ENCODE peak calls at places on chromosomes 13 and 19, in nine cellular contexts. One of them, this sample, is unnamed.
A peak's percentile ranks its signal among the peaks of the same experiment; 100 is the strongest.

GRCh38 chr19:49339364-49340068 is 4.3 kb downstream of the CD37 start:
- DNase-seq in HAP-1: no peak
- DNase-seq in CD8-positive, alpha-beta memory T cell: no peak
- DNase-seq in heart right ventricle: peak; percentile 91
- DNase-seq in heart left ventricle: peak; percentile 90
- DNase-seq in sigmoid colon: peak; percentile 97
- DNase-seq in cardiac muscle cell: peak; percentile 95
- DNase-seq in ascending aorta: peak; percentile 68
- DNase-seq in A673: peak; percentile 97
- DNase-seq in this sample: no peak

GRCh38 chr19:33409035-33409434 is 35.5 kb downstream of the CEBPG start:
- DNase-seq in HAP-1: no peak
- DNase-seq in CD8-positive, alpha-beta memory T cell: no peak
- DNase-seq in heart right ventricle: no peak
- DNase-seq in heart left ventricle: no peak
- DNase-seq in sigmoid colon: peak; percentile 52
- DNase-seq in cardiac muscle cell: no peak
- DNase-seq in ascending aorta: no peak
- DNase-seq in A673: no peak
- DNase-seq in this sample: no peak

GRCh38 chr13:91468301-91468700 is 69.9 kb downstream of the GPC5 start:
- DNase-seq in HAP-1: no peak
- DNase-seq in CD8-positive, alpha-beta memory T cell: no peak
- DNase-seq in heart right ventricle: no peak
- DNase-seq in heart left ventricle: no peak
- DNase-seq in sigmoid colon: no peak
- DNase-seq in cardiac muscle cell: no peak
- DNase-seq in ascending aorta: no peak
- DNase-seq in A673: no peak
- DNase-seq in this sample: no peak

GRCh38 chr19:51690359-51691121 is 2.6 kb upstream of the SPACA6 start:
- DNase-seq in HAP-1: peak; percentile 82
- DNase-seq in CD8-positive, alpha-beta memory T cell: peak; percentile 36
- DNase-seq in heart right ventricle: peak; percentile 75
- DNase-seq in heart left ventricle: peak; percentile 86
- DNase-seq in sigmoid colon: peak; percentile 89
- DNase-seq in cardiac muscle cell: peak; percentile 75
- DNase-seq in ascending aorta: no peak
- DNase-seq in A673: peak; percentile 80
- DNase-seq in this sample: peak; percentile 47

GRCh38 chr19:8461376-8461775 is 16.6 kb downstream of the HNRNPM start:
- DNase-seq in HAP-1: no peak
- DNase-seq in CD8-positive, alpha-beta memory T cell: no peak
- DNase-seq in heart right ventricle: no peak
- DNase-seq in heart left ventricle: no peak
- DNase-seq in sigmoid colon: no peak
- DNase-seq in cardiac muscle cell: no peak
- DNase-seq in ascending aorta: no peak
- DNase-seq in A673: no peak
- DNase-seq in this sample: no peak

GRCh38 chr19:15629003-15629880 is 11.5 kb upstream of the CYP4F3 start:
- DNase-seq in HAP-1: peak; percentile 88
- DNase-seq in CD8-positive, alpha-beta memory T cell: peak; percentile 72
- DNase-seq in heart right ventricle: peak; percentile 75
- DNase-seq in heart left ventricle: peak; percentile 89
- DNase-seq in sigmoid colon: peak; percentile 87
- DNase-seq in cardiac muscle cell: no peak
- DNase-seq in ascending aorta: peak; percentile 12
- DNase-seq in A673: peak; percentile 74
- DNase-seq in this sample: peak; percentile 80

GRCh38 chr19:49475995-49476880 is 2.2 kb downstream of the FLT3LG start:
- DNase-seq in HAP-1: peak; percentile 91
- DNase-seq in CD8-positive, alpha-beta memory T cell: peak; percentile 59
- DNase-seq in heart right ventricle: no peak
- DNase-seq in heart left ventricle: peak; percentile 80
- DNase-seq in sigmoid colon: peak; percentile 74
- DNase-seq in cardiac muscle cell: peak; percentile 86
- DNase-seq in ascending aorta: no peak
- DNase-seq in A673: peak; percentile 83
- DNase-seq in this sample: peak; percentile 51

GRCh38 chr19:15159251-15159650 is 41.5 kb downstream of the NOTCH3 start:
- DNase-seq in HAP-1: no peak
- DNase-seq in CD8-positive, alpha-beta memory T cell: no peak
- DNase-seq in heart right ventricle: no peak
- DNase-seq in heart left ventricle: no peak
- DNase-seq in sigmoid colon: no peak
- DNase-seq in cardiac muscle cell: no peak
- DNase-seq in ascending aorta: no peak
- DNase-seq in A673: no peak
- DNase-seq in this sample: no peak

GRCh38 chr13:32314271-32314967 is 744 bp downstream of the ZAR1L start:
- DNase-seq in HAP-1: no peak
- DNase-seq in CD8-positive, alpha-beta memory T cell: no peak
- DNase-seq in heart right ventricle: peak; percentile 30
- DNase-seq in heart left ventricle: peak; percentile 81
- DNase-seq in sigmoid colon: peak; percentile 78
- DNase-seq in cardiac muscle cell: no peak
- DNase-seq in ascending aorta: no peak
- DNase-seq in A673: no peak
- DNase-seq in this sample: no peak

GRCh38 chr13:109159650-109160309 is 530.4 kb downstream of the MYO16 start:
- DNase-seq in HAP-1: no peak
- DNase-seq in CD8-positive, alpha-beta memory T cell: no peak
- DNase-seq in heart right ventricle: no peak
- DNase-seq in heart left ventricle: no peak
- DNase-seq in sigmoid colon: no peak
- DNase-seq in cardiac muscle cell: no peak
- DNase-seq in ascending aorta: no peak
- DNase-seq in A673: no peak
- DNase-seq in this sample: no peak

GRCh38 chr13:112779856-112780604 is 90.2 kb downstream of the ATP11A start:
- DNase-seq in HAP-1: no peak
- DNase-seq in CD8-positive, alpha-beta memory T cell: no peak
- DNase-seq in heart right ventricle: no peak
- DNase-seq in heart left ventricle: no peak
- DNase-seq in sigmoid colon: no peak
- DNase-seq in cardiac muscle cell: no peak
- DNase-seq in ascending aorta: no peak
- DNase-seq in A673: no peak
- DNase-seq in this sample: no peak

GRCh38 chr19:9413240-9413954 is 22.0 kb downstream of the ZNF266 start:
- DNase-seq in HAP-1: no peak
- DNase-seq in CD8-positive, alpha-beta memory T cell: no peak
- DNase-seq in heart right ventricle: no peak
- DNase-seq in heart left ventricle: no peak
- DNase-seq in sigmoid colon: no peak
- DNase-seq in cardiac muscle cell: no peak
- DNase-seq in ascending aorta: no peak
- DNase-seq in A673: no peak
- DNase-seq in this sample: no peak

GRCh38 chr19:39212377-39212742 is 8.3 kb upstream of the SYCN start:
- DNase-seq in HAP-1: peak; percentile 61
- DNase-seq in CD8-positive, alpha-beta memory T cell: peak; percentile 52
- DNase-seq in heart right ventricle: no peak
- DNase-seq in heart left ventricle: no peak
- DNase-seq in sigmoid colon: no peak
- DNase-seq in cardiac muscle cell: no peak
- DNase-seq in ascending aorta: no peak
- DNase-seq in A673: peak; percentile 48
- DNase-seq in this sample: peak; percentile 9

GRCh38 chr19:32688315-32688714 is 3.3 kb upstream of the NUDT19 start:
- DNase-seq in HAP-1: no peak
- DNase-seq in CD8-positive, alpha-beta memory T cell: no peak
- DNase-seq in heart right ventricle: no peak
- DNase-seq in heart left ventricle: no peak
- DNase-seq in sigmoid colon: no peak
- DNase-seq in cardiac muscle cell: no peak
- DNase-seq in ascending aorta: no peak
- DNase-seq in A673: no peak
- DNase-seq in this sample: no peak

GRCh38 chr13:114110091-114110829 is 22.2 kb downstream of the RASA3 start:
- DNase-seq in HAP-1: no peak
- DNase-seq in CD8-positive, alpha-beta memory T cell: peak; percentile 85
- DNase-seq in heart right ventricle: no peak
- DNase-seq in heart left ventricle: peak; percentile 72
- DNase-seq in sigmoid colon: peak; percentile 70
- DNase-seq in cardiac muscle cell: no peak
- DNase-seq in ascending aorta: no peak
- DNase-seq in A673: no peak
- DNase-seq in this sample: peak; percentile 95

GRCh38 chr19:44111910-44112463 is 1.2 kb upstream of the ZNF225 start:
- DNase-seq in HAP-1: peak; percentile 36
- DNase-seq in CD8-positive, alpha-beta memory T cell: no peak
- DNase-seq in heart right ventricle: no peak
- DNase-seq in heart left ventricle: no peak
- DNase-seq in sigmoid colon: no peak
- DNase-seq in cardiac muscle cell: peak; percentile 85
- DNase-seq in ascending aorta: no peak
- DNase-seq in A673: peak; percentile 91
- DNase-seq in this sample: peak; percentile 15

GRCh38 chr19:1353144-1353543 is 30.6 kb upstream of the NDUFS7 start:
- DNase-seq in HAP-1: no peak
- DNase-seq in CD8-positive, alpha-beta memory T cell: no peak
- DNase-seq in heart right ventricle: no peak
- DNase-seq in heart left ventricle: no peak
- DNase-seq in sigmoid colon: no peak
- DNase-seq in cardiac muscle cell: no peak
- DNase-seq in ascending aorta: no peak
- DNase-seq in A673: no peak
- DNase-seq in this sample: no peak

GRCh38 chr19:9323557-9323918 is 441 bp upstream of the ZNF559 start:
- DNase-seq in HAP-1: peak; percentile 71
- DNase-seq in CD8-positive, alpha-beta memory T cell: no peak
- DNase-seq in heart right ventricle: peak; percentile 83
- DNase-seq in heart left ventricle: peak; percentile 70
- DNase-seq in sigmoid colon: peak; percentile 85
- DNase-seq in cardiac muscle cell: peak; percentile 48
- DNase-seq in ascending aorta: peak; percentile 19
- DNase-seq in A673: peak; percentile 81
- DNase-seq in this sample: peak; percentile 34

GRCh38 chr19:36112678-36113077 is 1.7 kb downstream of the OVOL3 start:
- DNase-seq in HAP-1: no peak
- DNase-seq in CD8-positive, alpha-beta memory T cell: no peak
- DNase-seq in heart right ventricle: no peak
- DNase-seq in heart left ventricle: no peak
- DNase-seq in sigmoid colon: no peak
- DNase-seq in cardiac muscle cell: no peak
- DNase-seq in ascending aorta: no peak
- DNase-seq in A673: no peak
- DNase-seq in this sample: no peak

GRCh38 chr13:37029617-37030016 is 29.0 kb downstream of the EXOSC8 start:
- DNase-seq in HAP-1: no peak
- DNase-seq in CD8-positive, alpha-beta memory T cell: no peak
- DNase-seq in heart right ventricle: no peak
- DNase-seq in heart left ventricle: no peak
- DNase-seq in sigmoid colon: no peak
- DNase-seq in cardiac muscle cell: no peak
- DNase-seq in ascending aorta: no peak
- DNase-seq in A673: peak; percentile 6
- DNase-seq in this sample: no peak

GRCh38 chr19:16326401-16327130 is 1.9 kb downstream of the KLF2 start:
- DNase-seq in HAP-1: peak; percentile 15
- DNase-seq in CD8-positive, alpha-beta memory T cell: peak; percentile 70
- DNase-seq in heart right ventricle: no peak
- DNase-seq in heart left ventricle: peak; percentile 73
- DNase-seq in sigmoid colon: no peak
- DNase-seq in cardiac muscle cell: no peak
- DNase-seq in ascending aorta: no peak
- DNase-seq in A673: no peak
- DNase-seq in this sample: peak; percentile 71

GRCh38 chr19:46733693-46734240 is 12.1 kb upstream of the FKRP start:
- DNase-seq in HAP-1: no peak
- DNase-seq in CD8-positive, alpha-beta memory T cell: no peak
- DNase-seq in heart right ventricle: no peak
- DNase-seq in heart left ventricle: peak; percentile 64
- DNase-seq in sigmoid colon: no peak
- DNase-seq in cardiac muscle cell: no peak
- DNase-seq in ascending aorta: no peak
- DNase-seq in A673: no peak
- DNase-seq in this sample: no peak
- H3K4me1 ChIP-seq in HAP-1: no peaks in the 10 kb centered on the region
- H3K4me1 ChIP-seq in CD8-positive, alpha-beta memory T cell: peaks cover under 1% of the 10 kb centered on the region
- H3K4me1 ChIP-seq in heart right ventricle: peaks cover 94% of the 10 kb centered on the region
- H3K4me1 ChIP-seq in heart left ventricle: peaks cover 34% of the 10 kb centered on the region
- H3K4me1 ChIP-seq in sigmoid colon: peaks cover 7% of the 10 kb centered on the region
- H3K4me1 ChIP-seq in cardiac muscle cell: peaks cover 2% of the 10 kb centered on the region
- H3K4me1 ChIP-seq in ascending aorta: no peaks in the 10 kb centered on the region
- H3K4me1 ChIP-seq in A673: no peaks in the 10 kb centered on the region
- H3K4me1 ChIP-seq in this sample: no peaks in the 10 kb centered on the region

GRCh38 chr13:62234780-62235530 is 819.3 kb upstream of the PCDH20 start:
- DNase-seq in HAP-1: peak; percentile 37
- DNase-seq in CD8-positive, alpha-beta memory T cell: no peak
- DNase-seq in heart right ventricle: no peak
- DNase-seq in heart left ventricle: no peak
- DNase-seq in sigmoid colon: no peak
- DNase-seq in cardiac muscle cell: no peak
- DNase-seq in ascending aorta: no peak
- DNase-seq in A673: no peak
- DNase-seq in this sample: no peak
- H3K36me3 ChIP-seq in HAP-1: no peaks in the 10 kb centered on the region
- H3K36me3 ChIP-seq in CD8-positive, alpha-beta memory T cell: no peaks in the 10 kb centered on the region
- H3K36me3 ChIP-seq in heart right ventricle: no peaks in the 10 kb centered on the region
- H3K36me3 ChIP-seq in heart left ventricle: no peaks in the 10 kb centered on the region
- H3K36me3 ChIP-seq in sigmoid colon: no peaks in the 10 kb centered on the region
- H3K36me3 ChIP-seq in cardiac muscle cell: no peaks in the 10 kb centered on the region
- H3K36me3 ChIP-seq in ascending aorta: no peaks in the 10 kb centered on the region
- H3K36me3 ChIP-seq in A673: no peaks in the 10 kb centered on the region
- H3K36me3 ChIP-seq in this sample: no peaks in the 10 kb centered on the region

GRCh38 chr19:12782174-12782423 is 6.7 kb upstream of the HOOK2 start:
- DNase-seq in HAP-1: no peak
- DNase-seq in CD8-positive, alpha-beta memory T cell: peak; percentile 98
- DNase-seq in heart right ventricle: no peak
- DNase-seq in heart left ventricle: no peak
- DNase-seq in sigmoid colon: no peak
- DNase-seq in cardiac muscle cell: no peak
- DNase-seq in ascending aorta: no peak
- DNase-seq in A673: no peak
- DNase-seq in this sample: no peak
- H3K4me1 ChIP-seq in HAP-1: peaks cover 21% of the 10 kb centered on the region
- H3K4me1 ChIP-seq in CD8-positive, alpha-beta memory T cell: peaks cover 70% of the 10 kb centered on the region
- H3K4me1 ChIP-seq in heart right ventricle: peaks cover 88% of the 10 kb centered on the region
- H3K4me1 ChIP-seq in heart left ventricle: peaks cover 50% of the 10 kb centered on the region
- H3K4me1 ChIP-seq in sigmoid colon: peaks cover 56% of the 10 kb centered on the region
- H3K4me1 ChIP-seq in cardiac muscle cell: peaks cover 24% of the 10 kb centered on the region
- H3K4me1 ChIP-seq in ascending aorta: peaks cover 43% of the 10 kb centered on the region
- H3K4me1 ChIP-seq in A673: peaks cover 49% of the 10 kb centered on the region
- H3K4me1 ChIP-seq in this sample: peaks cover 78% of the 10 kb centered on the region

DNA sequence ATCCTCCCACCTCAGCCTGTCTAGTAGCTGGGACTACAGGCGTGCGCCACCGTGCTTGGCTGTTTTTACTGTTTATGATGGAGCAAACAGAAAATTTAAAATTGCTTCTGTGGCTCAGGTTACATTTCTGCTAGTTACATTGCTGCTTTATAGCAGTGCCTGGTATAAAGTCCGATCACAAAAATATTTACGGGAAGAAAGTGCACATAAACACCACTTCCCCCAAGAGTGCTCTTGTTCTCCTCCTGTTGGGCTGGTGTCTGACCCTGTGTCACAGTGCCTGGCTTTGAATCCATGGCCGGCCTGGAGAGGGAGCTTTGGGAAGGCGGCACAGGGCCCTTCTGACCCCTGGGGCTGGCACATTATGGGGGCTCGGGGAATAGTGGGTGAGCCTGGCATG is 11.9 kb downstream of the PRKACA start:
- DNase-seq in HAP-1: no peak
- DNase-seq in CD8-positive, alpha-beta memory T cell: no peak
- DNase-seq in heart right ventricle: no peak
- DNase-seq in heart left ventricle: peak; percentile 57
- DNase-seq in sigmoid colon: no peak
- DNase-seq in cardiac muscle cell: no peak
- DNase-seq in ascending aorta: no peak
- DNase-seq in A673: no peak
- DNase-seq in this sample: no peak
- H3K36me3 ChIP-seq in HAP-1: peaks cover 21% of the 10 kb centered on the region
- H3K36me3 ChIP-seq in CD8-positive, alpha-beta memory T cell: peaks cover 9% of the 10 kb centered on the region
- H3K36me3 ChIP-seq in heart right ventricle: peaks cover 68% of the 10 kb centered on the region
- H3K36me3 ChIP-seq in heart left ventricle: peaks cover 51% of the 10 kb centered on the region
- H3K36me3 ChIP-seq in sigmoid colon: peaks cover 47% of the 10 kb centered on the region
- H3K36me3 ChIP-seq in cardiac muscle cell: peaks cover 26% of the 10 kb centered on the region
- H3K36me3 ChIP-seq in ascending aorta: peaks cover 61% of the 10 kb centered on the region
- H3K36me3 ChIP-seq in A673: peaks cover 1% of the 10 kb centered on the region
- H3K36me3 ChIP-seq in this sample: peaks cover 25% of the 10 kb centered on the region

This sample was measured in CD4-positive, CD25-positive, alpha-beta regulatory T cell.